ENCODE peak calls at places on chromosomes 16 and 17, in seven cellular contexts. One of them, this sample, is unnamed. For H3K4me1, the result is how much of the 10 kb centered on the place peaks cover.

GRCh38 chr17:48054238-48055185 is 6.4 kb downstream of the NFE2L1 start:
- DNase-seq in heart left ventricle: peak
- DNase-seq in tibial nerve: peak
- DNase-seq in sigmoid colon: peak
- DNase-seq in mucosa of descending colon: no peak
- DNase-seq in GM23248: peak
- DNase-seq in left lung: peak
- DNase-seq in this sample: peak

GRCh38 chr17:47895254-47895855 is 681 bp upstream of the SP2 start:
- DNase-seq in heart left ventricle: peak
- DNase-seq in tibial nerve: no peak
- DNase-seq in sigmoid colon: no peak
- DNase-seq in mucosa of descending colon: peak
- DNase-seq in GM23248: peak
- DNase-seq in left lung: peak
- DNase-seq in this sample: no peak

GRCh38 chr17:27224526-27225315 is 69.2 kb upstream of the WSB1 start:
- DNase-seq in heart left ventricle: no peak
- DNase-seq in tibial nerve: no peak
- DNase-seq in sigmoid colon: no peak
- DNase-seq in mucosa of descending colon: no peak
- DNase-seq in GM23248: peak
- DNase-seq in left lung: no peak
- DNase-seq in this sample: no peak

GRCh38 chr17:81184596-81184995 is 18.6 kb upstream of the AATK start:
- DNase-seq in heart left ventricle: no peak
- DNase-seq in tibial nerve: no peak
- DNase-seq in sigmoid colon: no peak
- DNase-seq in mucosa of descending colon: no peak
- DNase-seq in GM23248: no peak
- DNase-seq in left lung: no peak
- DNase-seq in this sample: no peak

GRCh38 chr16:70160821-70161220 is 12.8 kb upstream of the CLEC18C start:
- DNase-seq in heart left ventricle: no peak
- DNase-seq in tibial nerve: no peak
- DNase-seq in sigmoid colon: no peak
- DNase-seq in mucosa of descending colon: no peak
- DNase-seq in GM23248: no peak
- DNase-seq in left lung: no peak
- DNase-seq in this sample: no peak

GRCh38 chr16:71230122-71230845 is at the start of gene HYDIN:
- DNase-seq in heart left ventricle: peak
- DNase-seq in tibial nerve: no peak
- DNase-seq in sigmoid colon: no peak
- DNase-seq in mucosa of descending colon: peak
- DNase-seq in GM23248: peak
- DNase-seq in left lung: peak
- DNase-seq in this sample: peak

GRCh38 chr17:35968520-35969054 is 12.7 kb downstream of the CCL16 start:
- DNase-seq in heart left ventricle: no peak
- DNase-seq in tibial nerve: no peak
- DNase-seq in sigmoid colon: no peak
- DNase-seq in mucosa of descending colon: no peak
- DNase-seq in GM23248: no peak
- DNase-seq in left lung: no peak
- DNase-seq in this sample: no peak

GRCh38 chr16:85485379-85485778 is 127.7 kb upstream of the GSE1 start:
- DNase-seq in heart left ventricle: no peak
- DNase-seq in tibial nerve: no peak
- DNase-seq in sigmoid colon: no peak
- DNase-seq in mucosa of descending colon: no peak
- DNase-seq in GM23248: no peak
- DNase-seq in left lung: no peak
- DNase-seq in this sample: no peak

GRCh38 chr16:48252013-48252412 is 4.7 kb upstream of the ABCC11 start:
- DNase-seq in heart left ventricle: no peak
- DNase-seq in tibial nerve: no peak
- DNase-seq in sigmoid colon: no peak
- DNase-seq in mucosa of descending colon: no peak
- DNase-seq in GM23248: no peak
- DNase-seq in left lung: no peak
- DNase-seq in this sample: no peak

GRCh38 chr16:88083582-88083981 is 132.3 kb downstream of the BANP start:
- DNase-seq in heart left ventricle: no peak
- DNase-seq in tibial nerve: no peak
- DNase-seq in sigmoid colon: no peak
- DNase-seq in mucosa of descending colon: no peak
- DNase-seq in GM23248: no peak
- DNase-seq in left lung: no peak
- DNase-seq in this sample: no peak

GRCh38 chr17:45353047-45353446 is 36.2 kb upstream of the MAP3K14 start:
- DNase-seq in heart left ventricle: no peak
- DNase-seq in tibial nerve: no peak
- DNase-seq in sigmoid colon: peak
- DNase-seq in mucosa of descending colon: no peak
- DNase-seq in GM23248: no peak
- DNase-seq in left lung: no peak
- DNase-seq in this sample: peak

GRCh38 chr16:86533076-86533475 is 22.0 kb downstream of the MTHFSD start:
- DNase-seq in heart left ventricle: no peak
- DNase-seq in tibial nerve: no peak
- DNase-seq in sigmoid colon: peak
- DNase-seq in mucosa of descending colon: no peak
- DNase-seq in GM23248: no peak
- DNase-seq in left lung: no peak
- DNase-seq in this sample: no peak

GRCh38 chr16:27786221-27786848 is 236.4 kb downstream of the KATNIP start:
- DNase-seq in heart left ventricle: no peak
- DNase-seq in tibial nerve: no peak
- DNase-seq in sigmoid colon: no peak
- DNase-seq in mucosa of descending colon: no peak
- DNase-seq in GM23248: no peak
- DNase-seq in left lung: no peak
- DNase-seq in this sample: no peak

GRCh38 chr17:41529491-41529915 is 1.4 kb upstream of the KRT19 start:
- DNase-seq in heart left ventricle: peak
- DNase-seq in tibial nerve: no peak
- DNase-seq in sigmoid colon: no peak
- DNase-seq in mucosa of descending colon: peak
- DNase-seq in GM23248: peak
- DNase-seq in left lung: no peak
- DNase-seq in this sample: no peak

GRCh38 chr16:46911038-46911437 is 26.9 kb downstream of the GPT2 start:
- DNase-seq in heart left ventricle: no peak
- DNase-seq in tibial nerve: no peak
- DNase-seq in sigmoid colon: no peak
- DNase-seq in mucosa of descending colon: no peak
- DNase-seq in GM23248: no peak
- DNase-seq in left lung: no peak
- DNase-seq in this sample: no peak

GRCh38 chr17:58702045-58702476 is 9.7 kb downstream of the RAD51C start:
- DNase-seq in heart left ventricle: no peak
- DNase-seq in tibial nerve: no peak
- DNase-seq in sigmoid colon: no peak
- DNase-seq in mucosa of descending colon: no peak
- DNase-seq in GM23248: no peak
- DNase-seq in left lung: no peak
- DNase-seq in this sample: no peak

GRCh38 chr17:77375917-77376651 is 235.3 kb downstream of the SEC14L1 start:
- DNase-seq in heart left ventricle: no peak
- DNase-seq in tibial nerve: no peak
- DNase-seq in sigmoid colon: peak
- DNase-seq in mucosa of descending colon: peak
- DNase-seq in GM23248: peak
- DNase-seq in left lung: no peak
- DNase-seq in this sample: no peak

GRCh38 chr16:87661561-87661960 is 59.3 kb downstream of the JPH3 start:
- DNase-seq in heart left ventricle: peak
- DNase-seq in tibial nerve: no peak
- DNase-seq in sigmoid colon: no peak
- DNase-seq in mucosa of descending colon: peak
- DNase-seq in GM23248: peak
- DNase-seq in left lung: peak
- DNase-seq in this sample: peak

GRCh38 chr16:65120811-65121721 is 797 bp downstream of the CDH11 start:
- DNase-seq in heart left ventricle: peak
- DNase-seq in tibial nerve: no peak
- DNase-seq in sigmoid colon: peak
- DNase-seq in mucosa of descending colon: peak
- DNase-seq in GM23248: peak
- DNase-seq in left lung: no peak
- DNase-seq in this sample: no peak

DNA sequence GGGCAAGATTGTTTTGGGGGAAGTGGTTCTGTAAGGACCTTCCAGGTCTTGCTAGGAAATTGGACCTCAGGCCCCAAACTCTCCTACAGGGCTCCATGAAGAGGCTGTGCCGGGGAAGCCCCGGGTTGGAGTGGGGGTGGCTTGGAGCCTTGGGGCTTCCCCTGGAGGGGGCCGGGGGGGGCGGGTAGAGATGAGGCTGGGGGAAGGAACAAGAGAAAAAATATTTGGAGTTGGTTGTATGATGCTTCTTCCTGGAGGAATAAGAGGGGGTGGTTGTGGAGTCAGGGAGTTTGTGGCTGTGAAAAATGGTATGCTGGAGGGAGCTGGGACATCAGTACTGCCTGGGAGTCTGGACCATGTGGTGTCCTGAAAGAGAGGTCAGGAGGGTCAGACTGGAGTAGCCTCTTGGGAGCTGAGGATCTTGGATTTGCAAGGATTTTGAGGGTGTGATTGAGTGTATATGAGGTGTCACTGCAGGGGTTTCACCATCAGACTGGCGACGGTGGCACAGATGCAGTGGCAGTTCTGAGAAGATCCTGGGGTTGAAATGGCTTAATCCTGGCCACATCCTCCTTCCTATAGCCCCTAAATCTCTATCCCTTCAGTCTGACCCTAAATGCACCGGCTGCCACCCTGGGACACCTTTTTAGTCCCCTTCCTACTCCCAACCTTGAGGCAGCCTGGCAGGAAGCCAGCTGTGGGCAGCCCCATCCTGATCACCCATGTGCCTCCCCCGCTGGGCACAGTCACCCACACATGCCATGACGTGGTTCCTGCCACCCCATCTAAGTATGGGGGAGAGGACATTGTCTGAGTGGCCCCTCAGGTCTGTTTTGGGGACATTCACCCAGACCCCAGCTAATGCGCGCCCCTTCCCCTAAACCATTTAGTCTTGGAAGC is 10.9 kb downstream of the RARA start:
- DNase-seq in heart left ventricle: peak
- DNase-seq in tibial nerve: peak
- DNase-seq in sigmoid colon: no peak
- DNase-seq in mucosa of descending colon: peak
- DNase-seq in GM23248: peak
- DNase-seq in left lung: peak
- DNase-seq in this sample: no peak
- H3K4me1 ChIP-seq in heart left ventricle: half or more
- H3K4me1 ChIP-seq in tibial nerve: half or more
- H3K4me1 ChIP-seq in sigmoid colon: under half
- H3K4me1 ChIP-seq in mucosa of descending colon: half or more
- H3K4me1 ChIP-seq in GM23248: half or more
- H3K4me1 ChIP-seq in left lung: half or more
- H3K4me1 ChIP-seq in this sample: half or more

GRCh38 chr17:76266244-76266938 is 1.2 kb downstream of the UBALD2 start:
- DNase-seq in heart left ventricle: no peak
- DNase-seq in tibial nerve: no peak
- DNase-seq in sigmoid colon: no peak
- DNase-seq in mucosa of descending colon: peak
- DNase-seq in GM23248: peak
- DNase-seq in left lung: no peak
- DNase-seq in this sample: no peak
- H3K4me1 ChIP-seq in heart left ventricle: half or more
- H3K4me1 ChIP-seq in tibial nerve: half or more
- H3K4me1 ChIP-seq in sigmoid colon: under half
- H3K4me1 ChIP-seq in mucosa of descending colon: half or more
- H3K4me1 ChIP-seq in GM23248: under half
- H3K4me1 ChIP-seq in left lung: under half
- H3K4me1 ChIP-seq in this sample: under half

DNA sequence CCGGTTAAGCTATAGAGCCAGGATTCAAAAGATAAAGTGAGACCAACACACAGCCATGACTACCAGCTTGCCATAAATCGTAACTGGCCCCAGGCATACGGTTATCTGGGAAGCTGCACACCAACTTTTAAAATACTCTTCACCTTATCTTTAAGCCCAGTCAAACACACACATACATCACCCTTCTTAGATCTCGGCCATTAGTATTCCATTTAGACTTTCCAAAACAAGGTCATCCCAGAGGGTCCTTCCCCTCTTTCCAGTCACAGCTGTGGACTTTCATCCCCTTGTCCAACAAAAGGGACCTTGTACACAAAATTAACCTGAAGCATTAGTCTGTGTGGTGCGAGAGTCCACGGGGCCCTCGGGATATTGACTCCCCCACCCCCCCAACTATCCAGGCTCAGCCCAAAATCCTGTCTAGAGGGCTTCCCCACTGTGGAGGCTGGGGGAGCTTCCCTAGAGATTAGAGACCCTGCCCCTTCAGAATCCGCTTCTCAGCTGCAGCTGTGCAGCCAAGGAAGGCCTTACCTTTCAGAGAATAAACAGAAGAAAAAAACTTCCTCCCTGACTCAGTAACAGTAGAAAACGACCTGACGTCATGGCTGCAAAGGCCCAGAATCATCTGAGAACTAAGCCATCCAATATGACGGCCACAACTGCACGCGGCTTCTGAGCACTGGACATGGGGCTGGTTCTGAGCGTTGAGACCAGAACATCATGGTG is 9.9 kb downstream of the ZFHX3 start:
- DNase-seq in heart left ventricle: no peak
- DNase-seq in tibial nerve: no peak
- DNase-seq in sigmoid colon: peak
- DNase-seq in mucosa of descending colon: no peak
- DNase-seq in GM23248: no peak
- DNase-seq in left lung: no peak
- DNase-seq in this sample: no peak
- H3K4me1 ChIP-seq in heart left ventricle: under half
- H3K4me1 ChIP-seq in tibial nerve: half or more
- H3K4me1 ChIP-seq in sigmoid colon: under half
- H3K4me1 ChIP-seq in mucosa of descending colon: under half
- H3K4me1 ChIP-seq in GM23248: under half
- H3K4me1 ChIP-seq in left lung: under half
- H3K4me1 ChIP-seq in this sample: under half

GRCh38 chr16:17519556-17519955 is 48.8 kb upstream of the XYLT1 start:
- DNase-seq in heart left ventricle: no peak
- DNase-seq in tibial nerve: no peak
- DNase-seq in sigmoid colon: no peak
- DNase-seq in mucosa of descending colon: no peak
- DNase-seq in GM23248: no peak
- DNase-seq in left lung: no peak
- DNase-seq in this sample: no peak

GRCh38 chr16:17520567-17520966 is 49.8 kb upstream of the XYLT1 start:
- DNase-seq in heart left ventricle: no peak
- DNase-seq in tibial nerve: no peak
- DNase-seq in sigmoid colon: no peak
- DNase-seq in mucosa of descending colon: no peak
- DNase-seq in GM23248: peak
- DNase-seq in left lung: no peak
- DNase-seq in this sample: no peak

GRCh38 chr16:17515421-17516210 is 44.9 kb upstream of the XYLT1 start:
- DNase-seq in heart left ventricle: no peak
- DNase-seq in tibial nerve: no peak
- DNase-seq in sigmoid colon: no peak
- DNase-seq in mucosa of descending colon: no peak
- DNase-seq in GM23248: peak
- DNase-seq in left lung: no peak
- DNase-seq in this sample: no peak

GRCh38 chr16:17518441-17518840 is 47.7 kb upstream of the XYLT1 start:
- DNase-seq in heart left ventricle: no peak
- DNase-seq in tibial nerve: no peak
- DNase-seq in sigmoid colon: no peak
- DNase-seq in mucosa of descending colon: no peak
- DNase-seq in GM23248: peak
- DNase-seq in left lung: no peak
- DNase-seq in this sample: no peak

GRCh38 chr16:17519041-17519440 is 48.3 kb upstream of the XYLT1 start:
- DNase-seq in heart left ventricle: no peak
- DNase-seq in tibial nerve: no peak
- DNase-seq in sigmoid colon: no peak
- DNase-seq in mucosa of descending colon: no peak
- DNase-seq in GM23248: peak
- DNase-seq in left lung: no peak
- DNase-seq in this sample: no peak
- H3K4me1 ChIP-seq in heart left ventricle: under half
- H3K4me1 ChIP-seq in tibial nerve: under half
- H3K4me1 ChIP-seq in sigmoid colon: under half
- H3K4me1 ChIP-seq in mucosa of descending colon: under half
- H3K4me1 ChIP-seq in GM23248: under half
- H3K4me1 ChIP-seq in left lung: under half
- H3K4me1 ChIP-seq in this sample: under half